ENCODE peak calls at places on chromosomes 5 and 9, in eight cellular contexts. One of them, this sample, is unnamed.

GRCh38 chr5:138491669-138492551 is 26.6 kb downstream of the EGR1 start:
- DNase-seq in transverse colon: peak; percentile 89
- DNase-seq in skeletal muscle cell: peak; percentile 75
- DNase-seq in HFF-Myc: no peak
- DNase-seq in choroid plexus epithelial cell: peak; percentile 92
- DNase-seq in cardiac fibroblast: peak; percentile 87
- DNase-seq in colonic mucosa: peak; percentile 89
- DNase-seq in IMR-90: peak; percentile 91
- DNase-seq in this sample: peak; percentile 88

GRCh38 chr5:155952486-155953105 is 374.4 kb upstream of the SGCD start:
- DNase-seq in transverse colon: no peak
- DNase-seq in skeletal muscle cell: no peak
- DNase-seq in HFF-Myc: no peak
- DNase-seq in choroid plexus epithelial cell: no peak
- DNase-seq in cardiac fibroblast: no peak
- DNase-seq in colonic mucosa: no peak
- DNase-seq in IMR-90: no peak
- DNase-seq in this sample: no peak

GRCh38 chr5:135367554-135367953 is 31.5 kb downstream of the MACROH2A1 start:
- DNase-seq in transverse colon: no peak
- DNase-seq in skeletal muscle cell: no peak
- DNase-seq in HFF-Myc: no peak
- DNase-seq in choroid plexus epithelial cell: no peak
- DNase-seq in cardiac fibroblast: no peak
- DNase-seq in colonic mucosa: no peak
- DNase-seq in IMR-90: no peak
- DNase-seq in this sample: no peak

GRCh38 chr9:137441289-137441934 is at the start of gene ENTPD8:
- DNase-seq in transverse colon: peak; percentile 89
- DNase-seq in skeletal muscle cell: no peak
- DNase-seq in HFF-Myc: no peak
- DNase-seq in choroid plexus epithelial cell: no peak
- DNase-seq in cardiac fibroblast: no peak
- DNase-seq in colonic mucosa: peak; percentile 88
- DNase-seq in IMR-90: no peak
- DNase-seq in this sample: no peak

GRCh38 chr9:135305546-135306180 is 173.9 kb upstream of the PPP1R26 start:
- DNase-seq in transverse colon: no peak
- DNase-seq in skeletal muscle cell: no peak
- DNase-seq in HFF-Myc: no peak
- DNase-seq in choroid plexus epithelial cell: no peak
- DNase-seq in cardiac fibroblast: no peak
- DNase-seq in colonic mucosa: no peak
- DNase-seq in IMR-90: no peak
- DNase-seq in this sample: no peak

GRCh38 chr5:50958852-50959457 is 292.5 kb downstream of the PARP8 start:
- DNase-seq in transverse colon: no peak
- DNase-seq in skeletal muscle cell: peak; percentile 3
- DNase-seq in HFF-Myc: no peak
- DNase-seq in choroid plexus epithelial cell: peak; percentile 69
- DNase-seq in cardiac fibroblast: peak; percentile 61
- DNase-seq in colonic mucosa: peak; percentile 51
- DNase-seq in IMR-90: peak; percentile 30
- DNase-seq in this sample: peak; percentile 56

GRCh38 chr5:17918373-17919104 is 284.3 kb downstream of the TAF11L14 start:
- DNase-seq in transverse colon: no peak
- DNase-seq in skeletal muscle cell: no peak
- DNase-seq in HFF-Myc: no peak
- DNase-seq in choroid plexus epithelial cell: peak; percentile 91
- DNase-seq in cardiac fibroblast: no peak
- DNase-seq in colonic mucosa: no peak
- DNase-seq in IMR-90: no peak
- DNase-seq in this sample: no peak

GRCh38 chr9:107637421-107638420 is 148.2 kb upstream of the KLF4 start:
- DNase-seq in transverse colon: peak; percentile 80
- DNase-seq in skeletal muscle cell: peak; percentile 94
- DNase-seq in HFF-Myc: peak; percentile 66
- DNase-seq in choroid plexus epithelial cell: peak; percentile 99
- DNase-seq in cardiac fibroblast: peak; percentile 99
- DNase-seq in colonic mucosa: peak; percentile 82
- DNase-seq in IMR-90: peak; percentile 98
- DNase-seq in this sample: peak; percentile 100

GRCh38 chr5:173925449-173926071 is 37.4 kb downstream of the CPEB4 start:
- DNase-seq in transverse colon: peak; percentile 55
- DNase-seq in skeletal muscle cell: no peak
- DNase-seq in HFF-Myc: no peak
- DNase-seq in choroid plexus epithelial cell: peak; percentile 83
- DNase-seq in cardiac fibroblast: peak; percentile 69
- DNase-seq in colonic mucosa: peak; percentile 66
- DNase-seq in IMR-90: peak; percentile 57
- DNase-seq in this sample: peak; percentile 43

GRCh38 chr5:14713476-14714384 is 49.2 kb downstream of the OTULIN start:
- DNase-seq in transverse colon: no peak
- DNase-seq in skeletal muscle cell: no peak
- DNase-seq in HFF-Myc: no peak
- DNase-seq in choroid plexus epithelial cell: no peak
- DNase-seq in cardiac fibroblast: no peak
- DNase-seq in colonic mucosa: no peak
- DNase-seq in IMR-90: no peak
- DNase-seq in this sample: no peak

GRCh38 chr9:137174722-137175293 is 3.0 kb upstream of the TMEM210 start:
- DNase-seq in transverse colon: no peak
- DNase-seq in skeletal muscle cell: no peak
- DNase-seq in HFF-Myc: no peak
- DNase-seq in choroid plexus epithelial cell: no peak
- DNase-seq in cardiac fibroblast: no peak
- DNase-seq in colonic mucosa: no peak
- DNase-seq in IMR-90: no peak
- DNase-seq in this sample: no peak

GRCh38 chr5:7017004-7017770 is 304.0 kb downstream of the TENT4A start:
- DNase-seq in transverse colon: no peak
- DNase-seq in skeletal muscle cell: no peak
- DNase-seq in HFF-Myc: no peak
- DNase-seq in choroid plexus epithelial cell: no peak
- DNase-seq in cardiac fibroblast: no peak
- DNase-seq in colonic mucosa: no peak
- DNase-seq in IMR-90: no peak
- DNase-seq in this sample: no peak

GRCh38 chr9:113131689-113132151 is 19.1 kb upstream of the SLC31A2 start:
- DNase-seq in transverse colon: no peak
- DNase-seq in skeletal muscle cell: no peak
- DNase-seq in HFF-Myc: peak; percentile 9
- DNase-seq in choroid plexus epithelial cell: peak; percentile 51
- DNase-seq in cardiac fibroblast: peak; percentile 45
- DNase-seq in colonic mucosa: no peak
- DNase-seq in IMR-90: peak; percentile 37
- DNase-seq in this sample: no peak

GRCh38 chr9:97468658-97469448 is 32.6 kb upstream of the TMOD1 start:
- DNase-seq in transverse colon: peak; percentile 75
- DNase-seq in skeletal muscle cell: peak; percentile 19
- DNase-seq in HFF-Myc: peak; percentile 51
- DNase-seq in choroid plexus epithelial cell: peak; percentile 74
- DNase-seq in cardiac fibroblast: peak; percentile 78
- DNase-seq in colonic mucosa: peak; percentile 66
- DNase-seq in IMR-90: peak; percentile 65
- DNase-seq in this sample: peak; percentile 76

GRCh38 chr5:137019229-137019628 is 479.9 kb downstream of the SPOCK1 start:
- DNase-seq in transverse colon: no peak
- DNase-seq in skeletal muscle cell: no peak
- DNase-seq in HFF-Myc: no peak
- DNase-seq in choroid plexus epithelial cell: no peak
- DNase-seq in cardiac fibroblast: no peak
- DNase-seq in colonic mucosa: no peak
- DNase-seq in IMR-90: no peak
- DNase-seq in this sample: no peak

GRCh38 chr5:137016783-137017324 is 482.3 kb downstream of the SPOCK1 start:
- DNase-seq in transverse colon: no peak
- DNase-seq in skeletal muscle cell: no peak
- DNase-seq in HFF-Myc: no peak
- DNase-seq in choroid plexus epithelial cell: peak; percentile 2
- DNase-seq in cardiac fibroblast: peak; percentile 9
- DNase-seq in colonic mucosa: no peak
- DNase-seq in IMR-90: no peak
- DNase-seq in this sample: no peak

GRCh38 chr5:137022725-137023124 is 476.4 kb downstream of the SPOCK1 start:
- DNase-seq in transverse colon: no peak
- DNase-seq in skeletal muscle cell: no peak
- DNase-seq in HFF-Myc: no peak
- DNase-seq in choroid plexus epithelial cell: no peak
- DNase-seq in cardiac fibroblast: no peak
- DNase-seq in colonic mucosa: no peak
- DNase-seq in IMR-90: no peak
- DNase-seq in this sample: peak; percentile 42

GRCh38 chr5:137027758-137028157 is 471.4 kb downstream of the SPOCK1 start:
- DNase-seq in transverse colon: no peak
- DNase-seq in skeletal muscle cell: no peak
- DNase-seq in HFF-Myc: no peak
- DNase-seq in choroid plexus epithelial cell: no peak
- DNase-seq in cardiac fibroblast: no peak
- DNase-seq in colonic mucosa: no peak
- DNase-seq in IMR-90: no peak
- DNase-seq in this sample: no peak

DNA sequence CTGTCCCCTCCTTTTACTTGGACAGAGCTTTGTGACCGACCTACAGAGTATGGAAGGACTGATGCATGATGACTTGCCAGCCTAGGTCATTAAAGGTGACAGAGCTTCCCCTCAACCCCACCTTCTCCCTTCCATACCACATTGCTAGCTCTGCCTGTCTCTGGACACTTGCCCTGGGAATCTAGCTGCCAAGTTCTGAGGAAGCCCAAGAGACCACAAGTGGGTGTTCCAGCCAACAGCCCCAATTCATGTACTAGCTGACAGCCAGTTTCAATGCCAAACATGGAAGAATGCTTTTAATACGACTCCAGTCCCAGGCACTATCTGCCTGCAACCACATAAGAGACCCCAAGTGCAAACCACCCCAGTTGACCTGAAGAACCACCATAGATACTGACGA is 477.1 kb downstream of the SPOCK1 start:
- DNase-seq in transverse colon: no peak
- DNase-seq in skeletal muscle cell: no peak
- DNase-seq in HFF-Myc: no peak
- DNase-seq in choroid plexus epithelial cell: no peak
- DNase-seq in cardiac fibroblast: no peak
- DNase-seq in colonic mucosa: no peak
- DNase-seq in IMR-90: no peak
- DNase-seq in this sample: peak; percentile 66
- H3K4me3 ChIP-seq in transverse colon: no peak overlapping the region
- H3K4me3 ChIP-seq in skeletal muscle cell: no peak overlapping the region
- H3K4me3 ChIP-seq in HFF-Myc: no peak overlapping the region
- H3K4me3 ChIP-seq in choroid plexus epithelial cell: no peak overlapping the region
- H3K4me3 ChIP-seq in cardiac fibroblast: no peak overlapping the region
- H3K4me3 ChIP-seq in colonic mucosa: no peak overlapping the region
- H3K4me3 ChIP-seq in IMR-90: no peak overlapping the region
- H3K4me3 ChIP-seq in this sample: no peak overlapping the region

DNA sequence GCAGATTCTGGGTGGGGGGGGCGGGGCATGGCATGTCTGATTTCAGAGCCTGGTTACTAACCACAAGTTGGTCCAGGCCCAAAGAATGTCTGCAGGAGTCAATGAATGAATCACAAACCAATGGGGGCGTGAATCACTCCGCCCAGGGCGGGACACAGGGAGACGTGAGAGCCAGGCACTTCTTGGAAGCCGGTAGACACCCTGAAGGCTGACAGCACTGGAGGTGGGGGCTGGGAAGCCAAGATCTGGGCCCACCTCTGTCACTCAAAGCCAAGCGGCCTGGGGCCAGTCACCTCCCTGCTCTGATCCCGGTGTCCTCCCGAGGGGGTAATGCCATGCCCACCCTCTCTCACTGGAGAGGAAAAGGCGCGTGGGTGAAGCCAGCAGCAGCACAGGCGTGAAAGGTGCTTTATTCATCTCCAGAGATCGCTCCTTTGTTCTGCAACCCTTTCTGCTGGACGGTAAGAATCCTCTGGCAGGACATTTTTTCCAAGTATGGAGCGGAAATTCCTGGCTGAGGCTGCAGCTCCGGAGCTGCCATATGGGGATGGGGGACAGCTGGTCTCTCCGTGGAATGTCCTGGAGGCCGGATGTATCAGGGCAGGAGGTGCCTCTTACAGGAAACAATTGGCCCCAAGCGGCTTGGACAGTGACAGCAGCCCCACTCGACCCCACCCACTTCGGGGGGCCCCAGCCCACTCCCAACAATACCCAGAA is 85.0 kb downstream of the STK10 start:
- DNase-seq in transverse colon: peak; percentile 50
- DNase-seq in skeletal muscle cell: peak; percentile 90
- DNase-seq in HFF-Myc: peak; percentile 91
- DNase-seq in choroid plexus epithelial cell: peak; percentile 98
- DNase-seq in cardiac fibroblast: peak; percentile 98
- DNase-seq in colonic mucosa: peak; percentile 55
- DNase-seq in IMR-90: peak; percentile 95
- DNase-seq in this sample: peak; percentile 97
- H3K4me3 ChIP-seq in transverse colon: no peak overlapping the region
- H3K4me3 ChIP-seq in skeletal muscle cell: peak overlapping the region; percentile 33
- H3K4me3 ChIP-seq in HFF-Myc: peak overlapping the region; percentile 27
- H3K4me3 ChIP-seq in choroid plexus epithelial cell: peak overlapping the region; percentile 44
- H3K4me3 ChIP-seq in cardiac fibroblast: peak overlapping the region; percentile 51
- H3K4me3 ChIP-seq in colonic mucosa: no peak overlapping the region
- H3K4me3 ChIP-seq in IMR-90: peak overlapping the region; percentile 29
- H3K4me3 ChIP-seq in this sample: peak overlapping the region; percentile 58

GRCh38 chr5:32854473-32854872 is 143.4 kb downstream of the NPR3 start:
- DNase-seq in transverse colon: no peak
- DNase-seq in skeletal muscle cell: no peak
- DNase-seq in HFF-Myc: no peak
- DNase-seq in choroid plexus epithelial cell: no peak
- DNase-seq in cardiac fibroblast: no peak
- DNase-seq in colonic mucosa: no peak
- DNase-seq in IMR-90: no peak
- DNase-seq in this sample: no peak
- H3K4me3 ChIP-seq in transverse colon: no peak overlapping the region
- H3K4me3 ChIP-seq in skeletal muscle cell: no peak overlapping the region
- H3K4me3 ChIP-seq in HFF-Myc: no peak overlapping the region
- H3K4me3 ChIP-seq in choroid plexus epithelial cell: no peak overlapping the region
- H3K4me3 ChIP-seq in cardiac fibroblast: no peak overlapping the region
- H3K4me3 ChIP-seq in colonic mucosa: no peak overlapping the region
- H3K4me3 ChIP-seq in IMR-90: no peak overlapping the region
- H3K4me3 ChIP-seq in this sample: no peak overlapping the region

DNA sequence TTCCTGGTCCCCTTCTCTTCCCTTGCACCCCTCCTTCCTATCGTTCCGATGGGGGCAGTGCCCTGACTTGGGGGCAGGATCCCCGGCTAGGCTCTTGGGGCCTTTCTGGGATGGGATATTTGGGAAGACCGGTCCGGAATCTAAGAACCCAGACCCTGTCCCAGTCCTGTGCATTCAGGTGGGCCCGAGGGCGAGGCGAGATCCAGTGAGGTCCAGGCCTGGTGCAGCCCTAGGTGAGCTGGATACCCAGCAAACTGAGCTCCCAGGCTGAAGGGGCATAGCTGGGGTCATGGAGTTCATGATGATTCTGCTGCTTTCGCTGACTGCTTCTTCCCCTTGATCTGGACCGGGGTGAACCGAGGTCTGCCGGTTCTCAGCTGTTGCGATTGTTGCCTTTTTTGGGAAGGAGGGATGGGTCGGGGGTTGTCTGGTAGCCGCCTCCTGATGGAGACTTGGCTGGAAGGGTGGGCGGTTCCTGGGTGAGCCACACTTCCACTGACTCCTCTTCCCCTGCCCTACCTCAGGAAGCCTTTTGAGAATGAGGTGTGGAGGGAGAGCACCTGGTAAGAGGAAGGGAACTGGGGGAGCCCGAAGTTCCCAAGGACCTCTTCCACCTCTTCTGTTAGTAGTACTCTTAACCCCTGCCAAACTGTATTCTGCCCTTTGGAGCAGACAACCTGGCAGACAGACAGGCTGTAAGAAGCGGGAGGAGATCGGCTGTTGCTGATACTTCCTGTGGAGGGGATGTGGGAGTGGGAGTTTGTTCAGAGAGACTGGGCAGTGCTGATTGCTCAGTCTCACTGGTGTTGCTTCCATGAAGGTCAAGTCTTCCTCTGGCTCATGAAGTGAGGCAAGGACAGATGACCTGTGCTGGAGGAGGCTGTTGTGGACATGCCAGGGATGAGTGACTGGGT is 1.0 kb downstream of the LRRC8A start:
- DNase-seq in transverse colon: no peak
- DNase-seq in skeletal muscle cell: no peak
- DNase-seq in HFF-Myc: no peak
- DNase-seq in choroid plexus epithelial cell: no peak
- DNase-seq in cardiac fibroblast: no peak
- DNase-seq in colonic mucosa: no peak
- DNase-seq in IMR-90: no peak
- DNase-seq in this sample: no peak
- H3K4me3 ChIP-seq in transverse colon: peak overlapping the region; percentile 96
- H3K4me3 ChIP-seq in skeletal muscle cell: peak overlapping the region; percentile 90
- H3K4me3 ChIP-seq in HFF-Myc: peak overlapping the region; percentile 97
- H3K4me3 ChIP-seq in choroid plexus epithelial cell: peak overlapping the region; percentile 87
- H3K4me3 ChIP-seq in cardiac fibroblast: peak overlapping the region; percentile 88
- H3K4me3 ChIP-seq in colonic mucosa: peak overlapping the region; percentile 95
- H3K4me3 ChIP-seq in IMR-90: peak overlapping the region; percentile 78
- H3K4me3 ChIP-seq in this sample: peak overlapping the region; percentile 90

This sample was measured in fibroblast of the aortic adventitia.